ENCODE peak calls at places on chromosomes 12 and 14, in five cellular contexts. L is nucleus accumbens; J is GM03348; D is astrocyte of the cerebellum; I is activated naive CD4-positive, alpha-beta T cell treated with Interleukin-2 at 50 U/mL for 16 hours. K is an unnamed sample.

GRCh38 chr14:77562681-77563080 is 53.8 kb downstream of the SPTLC2 start:
- DNase-seq in L (no peak), J (no peak), D (peak), I (no peak), K (no peak)

GRCh38 chr14:76268013-76268376 is 107.9 kb upstream of the ESRRB start:
- DNase-seq in L (no peak), J (no peak), D (no peak), I (no peak), K (no peak)

GRCh38 chr12:109944975-109945374 is 44.9 kb downstream of the TCHP start:
- DNase-seq in L (no peak), J (no peak), D (no peak), I (no peak), K (no peak)

GRCh38 chr12:84912191-84913142 is at the start of gene SLC6A15:
- DNase-seq in L (peak), J (peak), D (peak), I (no peak), K (no peak)

GRCh38 chr14:53148612-53149202 is 4.4 kb downstream of the DDHD1 start:
- DNase-seq in L (no peak), J (no peak), D (no peak), I (no peak), K (no peak)

GRCh38 chr12:132404956-132405741 is 75.8 kb upstream of the GALNT9 start:
- DNase-seq in L (no peak), J (no peak), D (no peak), I (no peak), K (no peak)

GRCh38 chr12:59055204-59055839 is 135.0 kb upstream of the LRIG3 start:
- DNase-seq in L (no peak), J (peak), D (no peak), I (no peak), K (peak)

GRCh38 chr12:73629171-73629570 is 908.5 kb upstream of the ATXN7L3B start:
- DNase-seq in L (no peak), J (no peak), D (no peak), I (no peak), K (no peak)

GRCh38 chr12:79161249-79161934 is 296.8 kb downstream of the SYT1 start:
- DNase-seq in L (no peak), J (no peak), D (no peak), I (no peak), K (no peak)

GRCh38 chr12:133202493-133203343 is 21.4 kb downstream of the ZNF268 start:
- DNase-seq in L (no peak), J (no peak), D (peak), I (no peak), K (no peak)

GRCh38 chr14:68766299-68767247 is 26.3 kb downstream of the ZFP36L1 start:
- DNase-seq in L (no peak), J (no peak), D (no peak), I (no peak), K (no peak)

GRCh38 chr12:8947737-8948136 is 1.7 kb downstream of the M6PR start:
- DNase-seq in L (no peak), J (no peak), D (no peak), I (no peak), K (no peak)

GRCh38 chr14:30317729-30318128 is 241.2 kb upstream of the G2E3 start:
- DNase-seq in L (no peak), J (no peak), D (no peak), I (no peak), K (no peak)

GRCh38 chr14:24508155-24508554 is at the start of gene CMA1:
- DNase-seq in L (no peak), J (no peak), D (no peak), I (no peak), K (no peak)

GRCh38 chr12:113244015-113244983 is 23.0 kb downstream of the TPCN1 start:
- DNase-seq in L (peak), J (no peak), D (no peak), I (no peak), K (peak)

GRCh38 chr14:63928744-63929174 is 76.0 kb downstream of the SYNE2 start:
- DNase-seq in L (no peak), J (no peak), D (peak), I (no peak), K (no peak)

GRCh38 chr12:109624467-109624866 is 50.9 kb downstream of the MVK start:
- DNase-seq in L (no peak), J (no peak), D (no peak), I (no peak), K (no peak)

GRCh38 chr14:53002576-53002975 is 51.7 kb upstream of the FERMT2 start:
- DNase-seq in L (no peak), J (no peak), D (no peak), I (no peak), K (no peak)

GRCh38 chr14:71478542-71478941 is 453.7 kb upstream of the RGS6 start:
- DNase-seq in L (no peak), J (peak), D (peak), I (no peak), K (no peak)

GRCh38 chr14:95025218-95025617 is 132.1 kb downstream of the DICER1 start:
- DNase-seq in L (no peak), J (no peak), D (no peak), I (no peak), K (no peak)

GRCh38 chr14:35766036-35766699 is 42.9 kb downstream of the RALGAPA1 start:
- DNase-seq in L (no peak), J (no peak), D (no peak), I (no peak), K (no peak)

GRCh38 chr12:58064681-58065080 is 123.3 kb downstream of the ATP23 start:
- DNase-seq in L (no peak), J (no peak), D (no peak), I (no peak), K (no peak)

GRCh38 chr12:112061127-112061526 is 47.5 kb downstream of the NAA25 start:
- DNase-seq in L (no peak), J (no peak), D (no peak), I (no peak), K (no peak)

GRCh38 chr12:93261505-93262094 is 116.1 kb upstream of the NUDT4 start:
- DNase-seq in L (no peak), J (no peak), D (no peak), I (no peak), K (no peak)

GRCh38 chr12:114777052-114777451 is 93.1 kb upstream of the TBX3 start:
- DNase-seq in L (no peak), J (peak), D (peak), I (no peak), K (peak)

GRCh38 chr14:69693823-69694729 is 72.9 kb upstream of the SRSF5 start:
- DNase-seq in L (no peak), J (no peak), D (no peak), I (no peak), K (peak)

GRCh38 chr14:90193925-90194324 is 62.4 kb upstream of the PSMC1 start:
- DNase-seq in L (no peak), J (no peak), D (no peak), I (peak), K (peak)

GRCh38 chr12:10213168-10214130 is 772 bp downstream of the GABARAPL1 start:
- DNase-seq in L (peak), J (peak), D (peak), I (peak), K (peak)

GRCh38 chr12:96981053-96981452 is 74.0 kb downstream of the NEDD1 start:
- DNase-seq in L (no peak), J (peak), D (peak), I (no peak), K (no peak)

GRCh38 chr12:104218935-104219334 is 3.4 kb downstream of the TXNRD1 start:
- DNase-seq in L (no peak), J (no peak), D (no peak), I (no peak), K (no peak)

GRCh38 chr14:99562848-99563748 is 40.9 kb downstream of the CCDC85C start:
- DNase-seq in L (peak), J (no peak), D (peak), I (no peak), K (peak)

GRCh38 chr12:52204095-52204930 is 12.5 kb upstream of the KRT80 start:
- DNase-seq in L (no peak), J (no peak), D (no peak), I (no peak), K (no peak)

GRCh38 chr12:62123721-62124203 is 136.4 kb upstream of the USP15 start:
- DNase-seq in L (no peak), J (peak), D (peak), I (peak), K (peak)

GRCh38 chr12:113422030-113422900 is at the start of gene SDSL:
- DNase-seq in L (peak), J (peak), D (no peak), I (no peak), K (peak)

GRCh38 chr12:103093499-103094106 is 136.1 kb downstream of the ASCL1 start:
- DNase-seq in L (no peak), J (no peak), D (no peak), I (no peak), K (peak)